ENCODE peak calls at places on chromosomes 5 and 9, in four cellular contexts. I, X, G and T are unnamed samples.
A peak's percentile ranks its signal among the peaks of the same experiment; 100 is the strongest.

GRCh38 chr9:93911871-93912554 is 43.1 kb downstream of the BARX1 start:
- DNase-seq in I (no peak), X (no peak), G (no peak), T (no peak)

GRCh38 chr9:24118170-24118569 is 292.1 kb upstream of the ELAVL2 start:
- DNase-seq in I (no peak), X (no peak), G (no peak), T (no peak)

GRCh38 chr5:132056610-132057497 is 3.6 kb upstream of the IL3 start:
- DNase-seq in I (no peak), X (no peak), G (no peak), T (peak; percentile 74)

GRCh38 chr9:37390759-37391158 is 31.7 kb upstream of the GRHPR start:
- DNase-seq in I (no peak), X (no peak), G (no peak), T (no peak)

GRCh38 chr5:168481330-168481788 is 4.9 kb upstream of the RARS1 start:
- DNase-seq in I (no peak), X (no peak), G (no peak), T (no peak)

GRCh38 chr5:54691644-54692043 is 174.1 kb downstream of the SNX18 start:
- DNase-seq in I (no peak), X (no peak), G (no peak), T (no peak)

GRCh38 chr9:136945333-136946227 is 537 bp downstream of the C8G start:
- DNase-seq in I (no peak), X (no peak), G (no peak), T (no peak)

GRCh38 chr5:173753307-173754168 is 134.6 kb upstream of the CPEB4 start:
- DNase-seq in I (no peak), X (no peak), G (peak; percentile 97), T (no peak)

GRCh38 chr9:131443648-131444047 is 49.8 kb downstream of the PRRC2B start:
- DNase-seq in I (no peak), X (no peak), G (no peak), T (no peak)

GRCh38 chr9:112884086-112884485 is 6.6 kb downstream of the SLC46A2 start:
- DNase-seq in I (no peak), X (no peak), G (no peak), T (no peak)

GRCh38 chr9:79858509-79858908 is 286.7 kb downstream of the TLE4 start:
- DNase-seq in I (no peak), X (no peak), G (no peak), T (no peak)

GRCh38 chr5:54217826-54218503 is 92.4 kb downstream of the ARL15 start:
- DNase-seq in I (peak; percentile 20), X (no peak), G (no peak), T (no peak)